ENCODE peak calls at places on chromosomes 2 and 18, in ten cellular contexts. M is tibial nerve, V is kidney epithelial cell, F is right atrium auricular region, R is fibroblast of lung, B is heart right ventricle, G is HCT116, S is BJ, O is dorsolateral prefrontal cortex, L is GM12865. E is an unnamed sample.

GRCh38 chr2:69211111-69211510 is 175.9 kb downstream of the GFPT1 start:
- DNase-seq in M (no peak), O (no peak), V (no peak), F (no peak), R (no peak), B (no peak), L (no peak), S (no peak), G (no peak), E (no peak)

GRCh38 chr2:144460981-144461766 is 58.7 kb downstream of the ZEB2 start:
- DNase-seq in F (peak), R (peak), L (no peak), V (no peak), O (peak), S (no peak), G (no peak), M (no peak), B (peak), E (peak)

GRCh38 chr18:61544178-61544577 is 210.9 kb downstream of the CDH20 start:
- DNase-seq in F (no peak), R (no peak), V (no peak), O (no peak), S (no peak), L (no peak), B (no peak), G (no peak), M (no peak), E (no peak)

GRCh38 chr2:236614566-236614965 is 44.9 kb downstream of the ACKR3 start:
- DNase-seq in M (no peak), B (no peak), G (no peak), L (no peak), O (no peak), S (no peak), V (no peak), F (no peak), R (no peak), E (no peak)

GRCh38 chr18:48053881-48054586 is 123.6 kb upstream of the SMAD2 start:
- DNase-seq in O (no peak), F (no peak), B (no peak), V (no peak), G (no peak), R (no peak), M (no peak), L (no peak), S (no peak), E (no peak)

GRCh38 chr2:127535422-127535901 is at the start of gene MYO7B:
- DNase-seq in F (no peak), V (no peak), S (no peak), M (no peak), L (no peak), O (no peak), B (no peak), G (no peak), R (no peak), E (no peak)

GRCh38 chr18:44943201-44943881 is 262.7 kb downstream of the SETBP1 start:
- DNase-seq in L (no peak), O (no peak), V (peak), B (no peak), M (no peak), F (no peak), R (peak), S (peak), G (no peak), E (peak)

GRCh38 chr2:207161247-207161646 is 4.5 kb downstream of the KLF7 start:
- DNase-seq in G (no peak), F (no peak), B (no peak), S (no peak), M (no peak), L (no peak), V (no peak), O (no peak), R (no peak), E (peak)

GRCh38 chr2:67825476-67825875 is 237.3 kb downstream of the C1D start:
- DNase-seq in R (peak), V (no peak), B (no peak), O (no peak), L (no peak), M (no peak), F (no peak), G (no peak), S (no peak), E (peak)

GRCh38 chr18:25289040-25289631 is 62.8 kb downstream of the ZNF521 start:
- DNase-seq in F (no peak), V (peak), O (no peak), S (peak), G (no peak), L (no peak), M (no peak), R (peak), B (peak), E (peak)

GRCh38 chr2:222393733-222394267 is 30.5 kb upstream of the SGPP2 start:
- DNase-seq in S (no peak), M (no peak), V (no peak), L (no peak), O (no peak), F (no peak), B (no peak), R (no peak), G (no peak), E (no peak)

GRCh38 chr18:47204908-47205522 is 28.9 kb upstream of the IER3IP1 start:
- DNase-seq in O (no peak), B (peak), M (no peak), S (no peak), F (no peak), L (peak), R (peak), G (peak), V (no peak), E (peak)

GRCh38 chr2:222722327-222722946 is 51.0 kb downstream of the MOGAT1 start:
- DNase-seq in V (no peak), S (peak), B (no peak), O (no peak), L (peak), M (no peak), G (no peak), R (peak), F (no peak), E (peak)

GRCh38 chr2:98902209-98903063 is 33.6 kb downstream of the CRACDL start:
- DNase-seq in S (no peak), F (peak), G (no peak), R (no peak), M (no peak), L (no peak), V (no peak), O (no peak), B (no peak), E (no peak)

GRCh38 chr2:220228310-220229006 is 601.0 kb downstream of the SLC4A3 start:
- DNase-seq in B (no peak), O (no peak), M (no peak), R (peak), G (peak), V (peak), F (no peak), S (peak), L (no peak), E (peak)

GRCh38 chr2:122740594-122740948 is 985.1 kb downstream of the TSN start:
- DNase-seq in B (no peak), F (no peak), S (no peak), M (no peak), V (no peak), O (no peak), R (no peak), L (no peak), G (no peak), E (no peak)

GRCh38 chr2:209771474-209772292 is at the start of gene UNC80:
- DNase-seq in R (peak), S (no peak), V (no peak), F (no peak), L (no peak), O (peak), M (no peak), B (peak), G (no peak), E (peak)

GRCh38 chr2:120856421-120856862 is 120.8 kb downstream of the GLI2 start:
- DNase-seq in V (no peak), S (no peak), F (no peak), L (no peak), B (no peak), O (no peak), M (no peak), G (no peak), R (peak), E (no peak)

GRCh38 chr2:46653539-46653938 is 174.2 kb downstream of the TMEM247 start:
- DNase-seq in O (no peak), F (no peak), B (no peak), L (no peak), R (peak), M (no peak), S (no peak), G (no peak), V (no peak), E (no peak)

GRCh38 chr2:196131949-196132925 is 39.1 kb downstream of the STK17B start:
- DNase-seq in V (no peak), B (no peak), F (no peak), M (no peak), G (no peak), O (no peak), R (peak), S (no peak), L (peak), E (peak)

GRCh38 chr18:10660485-10660884 is 134.7 kb downstream of the NAPG start:
- DNase-seq in F (peak), O (no peak), L (no peak), S (peak), M (peak), R (peak), V (no peak), B (no peak), G (no peak), E (peak)

GRCh38 chr2:200042102-200042735 is 86.8 kb downstream of the MAIP1 start:
- DNase-seq in R (peak), F (no peak), L (no peak), M (no peak), V (peak), G (no peak), O (no peak), S (peak), B (no peak), E (peak)

GRCh38 chr2:61660511-61661388 is 122.6 kb upstream of the XPO1 start:
- DNase-seq in S (no peak), V (no peak), R (no peak), B (peak), F (peak), L (no peak), G (no peak), O (peak), M (no peak), E (peak)

GRCh38 chr2:190896477-190896876 is 15.9 kb downstream of the GLS start:
- DNase-seq in L (no peak), R (peak), S (no peak), F (no peak), O (no peak), B (no peak), G (no peak), V (no peak), M (no peak), E (no peak)

GRCh38 chr18:36518839-36519238 is 221.3 kb downstream of the FHOD3 start:
- DNase-seq in O (no peak), M (no peak), S (no peak), B (no peak), F (no peak), V (no peak), G (no peak), R (no peak), L (no peak), E (no peak)

GRCh38 chr2:24871852-24872323 is 48.1 kb downstream of the ADCY3 start:
- DNase-seq in L (no peak), M (peak), F (no peak), R (no peak), O (no peak), V (no peak), B (peak), S (no peak), G (no peak), E (peak)

GRCh38 chr2:212181646-212182045 is 357.0 kb downstream of the ERBB4 start:
- DNase-seq in R (peak), S (no peak), G (no peak), L (no peak), V (no peak), B (no peak), M (no peak), F (no peak), O (no peak), E (peak)

DNA sequence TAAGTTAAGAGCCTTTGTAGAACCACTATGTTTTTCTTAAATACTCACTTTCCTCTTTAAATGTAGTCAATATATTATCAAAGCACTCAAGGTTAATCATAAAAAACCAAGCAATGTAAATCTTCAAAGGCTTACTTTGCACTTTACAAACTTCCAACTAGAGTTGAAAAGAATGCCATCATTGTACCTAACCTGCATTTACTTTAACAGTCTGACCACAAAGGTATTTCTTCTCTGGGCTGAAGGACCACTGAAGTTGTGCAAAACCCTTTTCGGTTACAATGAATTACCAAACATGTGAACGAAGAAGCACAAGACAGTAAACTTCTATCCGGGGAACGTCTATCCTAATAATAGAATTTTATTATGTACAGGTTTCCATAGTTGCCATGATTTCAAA is 3.0 kb downstream of the HNRNPLL start:
- DNase-seq in R (no peak), V (no peak), B (no peak), L (no peak), O (no peak), F (no peak), S (no peak), M (no peak), G (no peak), E (no peak)
- H3K4me3 ChIP-seq in R (peak), V (peak), B (no peak), L (no peak), O (peak), F (peak), S (no peak), M (no peak), G (no peak), E (peak)

GRCh38 chr18:66439207-66439606 is 164.7 kb downstream of the CDH19 start:
- DNase-seq in O (no peak), R (no peak), S (no peak), L (no peak), F (no peak), B (no peak), V (no peak), G (no peak), M (no peak), E (no peak)
- TF ChIP-seq CTCF in O (no peak), R (no peak), S (no peak), L (no peak), F (no peak), B (no peak), V (no peak), G (no peak), M (no peak), E (no peak)

DNA sequence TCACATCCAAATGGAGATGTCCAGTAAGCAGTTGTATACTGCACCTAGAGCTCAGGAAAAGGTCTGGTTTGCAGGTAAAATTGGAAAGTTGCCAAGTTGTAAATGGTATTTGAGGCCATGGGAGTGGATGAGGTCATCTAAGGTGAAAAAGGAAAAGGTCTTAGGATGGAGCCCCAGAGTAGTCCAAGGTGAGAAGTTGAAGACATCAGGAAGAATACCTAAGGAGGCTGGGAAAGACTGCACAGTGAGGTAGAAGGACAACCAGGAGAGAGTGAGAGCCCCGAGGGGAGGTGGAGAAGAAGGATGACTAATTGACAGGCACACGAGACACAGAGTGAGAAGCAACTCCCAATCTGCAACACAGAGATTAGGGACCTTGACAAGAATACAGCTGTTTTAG is 10.7 kb downstream of the DPP4 start:
- DNase-seq in V (no peak), M (no peak), F (no peak), S (no peak), L (no peak), B (no peak), O (no peak), R (no peak), G (no peak), E (no peak)
- H3K4me3 ChIP-seq in V (no peak), M (no peak), F (no peak), S (no peak), L (no peak), B (no peak), O (no peak), R (no peak), G (no peak), E (no peak)

GRCh38 chr18:22228930-22229329 is 59.5 kb downstream of the GATA6 start:
- DNase-seq in L (no peak), M (no peak), B (no peak), R (peak), O (no peak), S (no peak), G (no peak), V (no peak), F (no peak), E (no peak)
- TF ChIP-seq CTCF in L (no peak), M (no peak), B (no peak), R (no peak), O (no peak), S (no peak), G (no peak), V (no peak), F (no peak), E (no peak)

GRCh38 chr2:153479527-153479926 is 965 bp upstream of the RPRM start:
- DNase-seq in F (no peak), O (no peak), V (no peak), S (no peak), B (no peak), L (no peak), M (no peak), G (no peak), R (peak), E (no peak)
- H3K4me3 ChIP-seq in F (no peak), O (no peak), V (no peak), S (no peak), B (no peak), L (no peak), M (no peak), G (peak), R (no peak), E (no peak)

GRCh38 chr2:37610638-37611289 is 60.7 kb downstream of the CDC42EP3 start:
- DNase-seq in V (no peak), R (peak), F (no peak), B (no peak), S (peak), G (no peak), M (no peak), L (no peak), O (no peak), E (no peak)
- TF ChIP-seq CTCF in V (no peak), R (no peak), F (no peak), B (no peak), S (no peak), G (no peak), M (no peak), L (no peak), O (no peak), E (no peak)

GRCh38 chr2:112137516-112138142 is 556 bp upstream of the FBLN7 start:
- DNase-seq in O (no peak), F (peak), V (no peak), G (no peak), M (no peak), S (no peak), L (no peak), B (no peak), R (peak), E (no peak)
- H3K4me3 ChIP-seq in O (peak), F (peak), V (peak), G (no peak), M (peak), S (peak), L (no peak), B (peak), R (peak), E (peak)

DNA sequence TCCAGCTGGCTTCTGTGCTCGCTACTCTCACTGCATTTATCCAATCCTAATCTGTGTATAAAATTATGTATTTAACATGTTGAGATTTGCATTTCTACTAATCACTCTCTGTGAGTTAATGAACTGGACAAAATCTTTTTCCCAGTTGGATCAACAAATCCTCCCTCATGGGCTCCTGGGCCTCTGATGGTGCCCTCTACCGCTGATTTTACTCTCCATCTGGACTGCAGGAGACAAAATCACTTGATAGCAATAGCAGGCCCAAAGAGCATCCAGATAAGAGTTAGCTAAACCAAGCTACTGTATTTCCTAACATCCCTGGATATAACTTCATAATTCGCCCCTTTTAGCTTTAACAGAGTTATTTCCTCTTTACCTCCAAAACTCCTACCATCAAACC is 14.4 kb downstream of the REG3G start:
- DNase-seq in F (no peak), V (no peak), S (no peak), L (no peak), B (no peak), M (no peak), O (no peak), R (no peak), G (no peak), E (no peak)
- TF ChIP-seq CTCF in F (no peak), V (no peak), S (no peak), L (no peak), B (no peak), M (no peak), O (no peak), R (no peak), G (no peak), E (no peak)